ENCODE peak calls at places on chromosomes 13 and 19, in ten cellular contexts. V is fibroblast of the aortic adventitia; K is tibial artery; G is SHP77; Q is mucosa of descending colon; I is activated naive CD8-positive, alpha-beta T cell treated with anti-CD3 and anti-CD28 coated beads for 36 hours; Y is breast epithelium; P is stimulated activated CD8-positive, alpha-beta memory T cell treated with anti-CD3 and anti-CD28 coated beads, Interleukin-4, amount 100 ng/mL, for 1 hour; W is Calu3; J is stimulated activated CD4-positive, alpha-beta T cell treated with anti-CD3 and anti-CD28 coated beads, Interleukin-4, amount 100 ng/mL, for 4 hours. L is an unnamed sample.

GRCh38 chr19:30083125-30083681 is 141.2 kb downstream of the URI1 start:
- DNase-seq in V (no peak), K (no peak), I (no peak), W (no peak), Q (no peak), J (no peak), Y (no peak), P (no peak), G (no peak), L (no peak)

GRCh38 chr19:6235031-6235951 is 44.5 kb downstream of the MLLT1 start:
- DNase-seq in W (no peak), I (no peak), Y (no peak), K (no peak), P (no peak), G (no peak), J (no peak), Q (no peak), V (no peak), L (no peak)

GRCh38 chr13:26996965-26997752 is 174.5 kb downstream of the USP12 start:
- DNase-seq in P (no peak), I (no peak), J (no peak), Q (no peak), Y (no peak), V (no peak), G (no peak), W (no peak), K (no peak), L (peak)

GRCh38 chr13:47708386-47708785 is 292.7 kb downstream of the SUCLA2 start:
- DNase-seq in Q (no peak), I (no peak), V (peak), W (peak), G (no peak), K (no peak), P (no peak), J (no peak), Y (no peak), L (no peak)

GRCh38 chr19:18224525-18225354 is 1.5 kb downstream of the PDE4C start:
- DNase-seq in I (peak), J (peak), K (peak), Q (peak), P (peak), V (peak), Y (peak), W (peak), G (peak), L (peak)

GRCh38 chr19:1943661-1944087 is 2.7 kb downstream of the CSNK1G2 start:
- DNase-seq in I (no peak), Q (no peak), P (no peak), Y (no peak), V (no peak), J (no peak), W (no peak), G (no peak), K (no peak), L (no peak)

GRCh38 chr13:100254002-100254401 is 165.1 kb downstream of the PCCA start:
- DNase-seq in Q (no peak), G (no peak), K (no peak), W (no peak), V (peak), Y (no peak), I (no peak), P (no peak), J (no peak), L (no peak)

GRCh38 chr19:35033067-35034004 is 3.1 kb downstream of the SCN1B start:
- DNase-seq in G (no peak), W (no peak), P (no peak), K (no peak), Y (no peak), I (no peak), J (no peak), V (no peak), Q (no peak), L (no peak)

GRCh38 chr13:44309771-44310767 is 63.6 kb upstream of the SERP2 start:
- DNase-seq in G (peak), V (peak), Q (peak), Y (no peak), K (no peak), W (no peak), J (no peak), P (no peak), I (no peak), L (no peak)

GRCh38 chr19:18385675-18386542 is at the start of gene GDF15:
- DNase-seq in P (no peak), J (no peak), Q (peak), W (peak), G (peak), I (peak), V (peak), Y (no peak), K (peak), L (no peak)

L was measured in GM18507.